ENCODE peak calls at places on chromosomes 16 and 17, in six cellular contexts. B, L, S, Z, J and V are unnamed samples.
A peak's percentile ranks its signal among the peaks of the same experiment; 100 is the strongest.

GRCh38 chr16:88459366-88460055 is 6.4 kb downstream of the ZFPM1 start:
- DNase-seq in B (peak; percentile 41), L (no peak), S (no peak), Z (no peak), J (no peak), V (no peak)

GRCh38 chr17:9020096-9020823 is 1.1 kb upstream of the NTN1 start:
- DNase-seq in B (no peak), L (no peak), S (no peak), Z (no peak), J (no peak), V (no peak)

GRCh38 chr16:48907906-48908634 is 298.1 kb upstream of the N4BP1 start:
- DNase-seq in B (no peak), L (no peak), S (no peak), Z (peak; percentile 21), J (no peak), V (no peak)

GRCh38 chr17:40552806-40553693 is 12.2 kb downstream of the CCR7 start:
- DNase-seq in B (no peak), L (no peak), S (no peak), Z (no peak), J (peak; percentile 26), V (no peak)

GRCh38 chr17:50953831-50954601 is 87.9 kb upstream of the TOB1 start:
- DNase-seq in B (peak; percentile 89), L (peak; percentile 69), S (no peak), Z (peak; percentile 31), J (peak; percentile 93), V (peak; percentile 77)

GRCh38 chr16:63856537-63856936 is 1265.3 kb downstream of the CDH11 start:
- DNase-seq in B (no peak), L (no peak), S (no peak), Z (no peak), J (no peak), V (no peak)

GRCh38 chr17:44804301-44805061 is 25.6 kb downstream of the GJC1 start:
- DNase-seq in B (peak; percentile 87), L (no peak), S (no peak), Z (no peak), J (no peak), V (no peak)

GRCh38 chr16:22732315-22732840 is 81.6 kb upstream of the HS3ST2 start:
- DNase-seq in B (no peak), L (no peak), S (no peak), Z (no peak), J (no peak), V (no peak)

GRCh38 chr17:67891481-67892119 is 66.3 kb downstream of the BPTF start:
- DNase-seq in B (peak; percentile 73), L (peak; percentile 4), S (no peak), Z (peak; percentile 57), J (no peak), V (peak; percentile 40)

GRCh38 chr17:58284613-58285421 is 4.1 kb upstream of the MPO start:
- DNase-seq in B (no peak), L (peak; percentile 47), S (peak; percentile 62), Z (no peak), J (peak; percentile 83), V (no peak)

GRCh38 chr17:63984651-63985386 is 12.1 kb upstream of the SCN4A start:
- DNase-seq in B (peak; percentile 88), L (no peak), S (no peak), Z (no peak), J (no peak), V (peak; percentile 89)

GRCh38 chr17:37447641-37448040 is 41.0 kb downstream of the TADA2A start:
- DNase-seq in B (peak; percentile 62), L (no peak), S (no peak), Z (peak; percentile 6), J (no peak), V (peak; percentile 44)

GRCh38 chr16:88686062-88686438 is 257 bp downstream of the SNAI3 start:
- DNase-seq in B (peak; percentile 10), L (no peak), S (no peak), Z (no peak), J (no peak), V (no peak)

GRCh38 chr17:65593870-65594584 is 32.6 kb upstream of the AXIN2 start:
- DNase-seq in B (peak; percentile 32), L (peak; percentile 59), S (no peak), Z (no peak), J (peak; percentile 69), V (peak; percentile 16)

GRCh38 chr17:50144346-50144745 is 6.1 kb downstream of the PPP1R9B start:
- DNase-seq in B (no peak), L (no peak), S (no peak), Z (no peak), J (no peak), V (no peak)

GRCh38 chr17:73286863-73287296 is 24.9 kb downstream of the CDC42EP4 start:
- DNase-seq in B (no peak), L (no peak), S (no peak), Z (no peak), J (no peak), V (peak; percentile 60)

GRCh38 chr17:32819035-32819434 is 57.9 kb downstream of the MYO1D start:
- DNase-seq in B (no peak), L (no peak), S (no peak), Z (no peak), J (no peak), V (no peak)

GRCh38 chr17:27559996-27560481 is 70.9 kb upstream of the LGALS9 start:
- DNase-seq in B (peak; percentile 85), L (no peak), S (no peak), Z (no peak), J (no peak), V (peak; percentile 87)

GRCh38 chr16:49158029-49158642 is 123.5 kb downstream of the CBLN1 start:
- DNase-seq in B (peak; percentile 2), L (peak; percentile 91), S (peak; percentile 69), Z (peak; percentile 8), J (peak; percentile 60), V (no peak)

GRCh38 chr17:58328195-58329034 is at the start of gene TSPOAP1:
- DNase-seq in B (no peak), L (peak; percentile 90), S (peak; percentile 84), Z (no peak), J (peak; percentile 86), V (no peak)

GRCh38 chr17:75652934-75653549 is 13.9 kb downstream of the RECQL5 start:
- DNase-seq in B (peak; percentile 63), L (peak; percentile 74), S (peak; percentile 77), Z (no peak), J (peak; percentile 83), V (peak; percentile 12)

GRCh38 chr17:74215332-74215727 is 2.0 kb downstream of the TTYH2 start:
- DNase-seq in B (no peak), L (no peak), S (no peak), Z (no peak), J (no peak), V (no peak)

DNA sequence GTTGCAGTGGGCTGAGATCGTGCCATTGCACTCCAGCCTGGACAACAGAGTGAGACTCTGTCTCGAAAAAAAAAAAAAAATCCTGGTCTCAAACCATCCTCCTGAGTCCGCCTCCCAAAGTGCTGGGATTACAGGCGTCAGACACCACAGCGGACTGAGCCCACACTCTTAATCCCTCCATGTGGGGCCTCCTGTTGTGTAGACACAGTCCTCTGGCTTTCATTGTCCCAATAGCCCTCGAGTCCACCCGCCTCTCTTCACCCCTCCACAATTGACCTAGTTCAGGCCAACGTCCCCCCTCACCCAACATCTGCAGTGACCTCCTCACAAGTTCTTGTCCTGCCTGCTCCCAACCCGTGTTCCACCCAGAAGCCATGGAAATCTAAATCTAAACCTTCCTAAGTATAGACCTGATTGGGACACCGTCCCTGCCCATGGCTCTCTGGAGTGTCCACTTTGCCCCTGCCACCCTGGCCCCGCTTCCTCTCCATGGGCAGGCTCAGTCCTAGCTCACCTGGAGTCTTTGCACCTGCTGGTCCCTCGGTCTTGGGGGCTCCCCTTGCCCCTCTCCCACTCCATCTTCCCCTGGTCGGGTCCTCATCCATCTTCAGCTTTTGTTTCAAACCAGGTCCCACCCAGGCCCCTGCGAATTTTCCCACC is 46.7 kb downstream of the HAPSTR1 start:
- DNase-seq in B (no peak), L (no peak), S (no peak), Z (no peak), J (no peak), V (no peak)
- H3K9ac ChIP-seq in B (no peak overlapping the region), L (no peak overlapping the region), S (no peak overlapping the region), Z (no peak overlapping the region), J (no peak overlapping the region), V (no peak overlapping the region)

DNA sequence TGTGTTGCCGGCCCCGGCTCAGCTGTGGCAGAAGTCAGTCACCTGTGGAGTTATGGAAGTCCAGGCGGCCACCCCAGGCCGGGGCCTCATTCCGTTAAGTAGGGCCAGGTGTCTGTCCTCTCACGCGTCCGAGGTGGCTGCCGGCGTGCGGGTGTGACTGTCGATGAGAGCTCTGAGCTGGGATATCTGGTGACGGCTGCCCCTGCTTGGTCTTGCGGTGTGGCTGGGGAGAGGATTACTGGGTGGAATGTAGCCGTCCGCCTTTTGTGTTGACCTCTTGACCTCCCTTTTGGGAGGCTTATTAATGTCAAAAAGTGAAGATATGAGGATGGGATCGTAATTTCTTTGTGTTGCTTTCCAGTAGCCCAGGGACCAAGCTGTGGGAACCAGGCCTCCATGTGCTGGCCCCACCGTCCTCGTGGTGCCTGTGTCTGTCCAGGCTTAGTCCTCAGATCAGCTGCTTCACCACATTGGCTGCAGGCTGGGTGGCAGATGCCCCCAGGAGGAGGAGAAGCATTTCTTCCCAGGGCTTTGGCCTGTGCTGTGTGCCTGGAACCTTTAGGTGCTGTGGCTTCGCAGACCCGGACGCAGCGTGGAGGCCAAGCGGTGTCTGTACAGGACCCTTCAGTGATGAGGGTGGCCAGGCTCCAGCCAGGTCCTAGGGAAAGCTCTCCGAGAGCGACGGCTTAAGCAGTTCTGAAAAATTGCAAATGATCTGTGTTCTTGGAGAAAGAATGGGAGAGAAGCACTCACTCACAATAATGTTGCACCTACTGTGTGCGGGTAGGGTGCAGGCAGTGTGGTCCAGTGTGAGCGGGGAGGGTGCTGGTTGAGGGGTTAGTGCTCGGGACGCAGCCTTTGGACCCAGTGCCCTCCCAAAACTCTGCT is 23.2 kb upstream of the ZNF750 start:
- DNase-seq in B (no peak), L (peak; percentile 23), S (no peak), Z (no peak), J (no peak), V (no peak)
- H3K27ac ChIP-seq in B (no peak overlapping the region), L (no peak overlapping the region), S (peak overlapping the region; percentile 53), Z (peak overlapping the region; percentile 6), J (no peak overlapping the region), V (peak overlapping the region; percentile 39)

GRCh38 chr16:69381231-69381630 is 4.6 kb downstream of the TERF2 start:
- DNase-seq in B (no peak), L (no peak), S (no peak), Z (no peak), J (no peak), V (no peak)

GRCh38 chr16:69382421-69382820 is 3.4 kb downstream of the TERF2 start:
- DNase-seq in B (no peak), L (no peak), S (no peak), Z (no peak), J (no peak), V (no peak)

GRCh38 chr16:69386596-69386995 is 789 bp upstream of the TERF2 start:
- DNase-seq in B (no peak), L (no peak), S (no peak), Z (no peak), J (no peak), V (peak; percentile 38)

DNA sequence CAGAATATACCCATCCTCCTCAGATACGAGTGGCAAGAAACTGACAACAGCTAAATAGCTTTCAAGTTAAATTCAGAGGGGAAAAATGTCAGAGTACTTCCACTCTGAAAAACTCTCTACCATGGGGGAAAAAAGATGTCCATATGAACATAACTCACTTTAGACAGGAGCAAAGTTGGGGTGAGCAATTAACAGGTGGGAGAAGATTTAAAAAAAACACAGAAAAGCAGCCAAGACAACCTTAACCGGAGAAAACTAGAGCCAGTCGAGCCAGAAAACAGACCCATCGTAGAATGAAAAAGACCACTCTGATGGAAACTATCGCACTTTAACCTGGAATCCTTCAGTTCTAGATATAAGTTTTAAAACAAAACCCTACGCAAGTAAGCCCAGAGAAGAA is 833 bp downstream of the TERF2 start:
- DNase-seq in B (no peak), L (no peak), S (no peak), Z (no peak), J (no peak), V (no peak)
- H3K9ac ChIP-seq in B (peak overlapping the region; percentile 93), L (peak overlapping the region; percentile 88), S (peak overlapping the region; percentile 97), Z (peak overlapping the region; percentile 93), J (peak overlapping the region; percentile 60), V (peak overlapping the region; percentile 95)

GRCh38 chr16:57462978-57463362 is 491 bp downstream of the POLR2C start:
- DNase-seq in B (peak; percentile 32), L (peak; percentile 43), S (no peak), Z (no peak), J (no peak), V (no peak)
- H3K27ac ChIP-seq in B (no peak overlapping the region), L (no peak overlapping the region), S (no peak overlapping the region), Z (peak overlapping the region; percentile 12), J (no peak overlapping the region), V (peak overlapping the region; percentile 56)